ENCODE peak calls at places on chromosomes 16 and 17, in eight cellular contexts. One of them, this sample, is unnamed.

GRCh38 chr17:58865301-58865700 is 109.6 kb downstream of the PPM1E start:
- DNase-seq in HCEC 1CT: no peak
- DNase-seq in substantia nigra: no peak
- DNase-seq in immature natural killer cell: no peak
- DNase-seq in CD4-positive, CD25-positive, alpha-beta regulatory T cell: no peak
- DNase-seq in activated CD4-positive, alpha-beta T cell treated with anti-CD3 and anti-CD28 coated beads for 24 hours: no peak
- DNase-seq in HFFc6: no peak
- DNase-seq in RKO: no peak
- DNase-seq in this sample: no peak

GRCh38 chr17:27398691-27399090 is 57.6 kb upstream of the KSR1 start:
- DNase-seq in RKO: no peak
- DNase-seq in HCEC 1CT: no peak
- DNase-seq in HFFc6: no peak
- DNase-seq in CD4-positive, CD25-positive, alpha-beta regulatory T cell: no peak
- DNase-seq in substantia nigra: no peak
- DNase-seq in immature natural killer cell: no peak
- DNase-seq in activated CD4-positive, alpha-beta T cell treated with anti-CD3 and anti-CD28 coated beads for 24 hours: no peak
- DNase-seq in this sample: no peak

GRCh38 chr17:81509687-81510523 is 2.7 kb downstream of the ACTG1 start:
- DNase-seq in HFFc6: no peak
- DNase-seq in HCEC 1CT: no peak
- DNase-seq in CD4-positive, CD25-positive, alpha-beta regulatory T cell: peak
- DNase-seq in RKO: peak
- DNase-seq in substantia nigra: no peak
- DNase-seq in activated CD4-positive, alpha-beta T cell treated with anti-CD3 and anti-CD28 coated beads for 24 hours: no peak
- DNase-seq in immature natural killer cell: peak
- DNase-seq in this sample: no peak

GRCh38 chr16:17026600-17027242 is 444.0 kb downstream of the XYLT1 start:
- DNase-seq in RKO: no peak
- DNase-seq in HFFc6: no peak
- DNase-seq in CD4-positive, CD25-positive, alpha-beta regulatory T cell: peak
- DNase-seq in immature natural killer cell: peak
- DNase-seq in substantia nigra: no peak
- DNase-seq in activated CD4-positive, alpha-beta T cell treated with anti-CD3 and anti-CD28 coated beads for 24 hours: no peak
- DNase-seq in HCEC 1CT: no peak
- DNase-seq in this sample: no peak

GRCh38 chr17:34720760-34721159 is 141.4 kb downstream of the TMEM132E start:
- DNase-seq in HFFc6: no peak
- DNase-seq in HCEC 1CT: peak
- DNase-seq in activated CD4-positive, alpha-beta T cell treated with anti-CD3 and anti-CD28 coated beads for 24 hours: no peak
- DNase-seq in CD4-positive, CD25-positive, alpha-beta regulatory T cell: no peak
- DNase-seq in substantia nigra: no peak
- DNase-seq in immature natural killer cell: no peak
- DNase-seq in RKO: peak
- DNase-seq in this sample: no peak

GRCh38 chr17:63847525-63848249 is 5.2 kb upstream of the SMARCD2 start:
- DNase-seq in RKO: no peak
- DNase-seq in substantia nigra: no peak
- DNase-seq in CD4-positive, CD25-positive, alpha-beta regulatory T cell: no peak
- DNase-seq in HCEC 1CT: no peak
- DNase-seq in HFFc6: no peak
- DNase-seq in activated CD4-positive, alpha-beta T cell treated with anti-CD3 and anti-CD28 coated beads for 24 hours: no peak
- DNase-seq in immature natural killer cell: no peak
- DNase-seq in this sample: no peak

GRCh38 chr16:66070140-66070887 is 296.2 kb upstream of the CDH5 start:
- DNase-seq in activated CD4-positive, alpha-beta T cell treated with anti-CD3 and anti-CD28 coated beads for 24 hours: no peak
- DNase-seq in CD4-positive, CD25-positive, alpha-beta regulatory T cell: no peak
- DNase-seq in RKO: no peak
- DNase-seq in HCEC 1CT: no peak
- DNase-seq in immature natural killer cell: no peak
- DNase-seq in substantia nigra: no peak
- DNase-seq in HFFc6: no peak
- DNase-seq in this sample: no peak

GRCh38 chr17:30326816-30327215 is 7.0 kb downstream of the TMIGD1 start:
- DNase-seq in HCEC 1CT: no peak
- DNase-seq in HFFc6: no peak
- DNase-seq in activated CD4-positive, alpha-beta T cell treated with anti-CD3 and anti-CD28 coated beads for 24 hours: no peak
- DNase-seq in RKO: no peak
- DNase-seq in substantia nigra: no peak
- DNase-seq in immature natural killer cell: no peak
- DNase-seq in CD4-positive, CD25-positive, alpha-beta regulatory T cell: no peak
- DNase-seq in this sample: no peak

GRCh38 chr17:41538565-41538991 is 10.5 kb upstream of the KRT19 start:
- DNase-seq in activated CD4-positive, alpha-beta T cell treated with anti-CD3 and anti-CD28 coated beads for 24 hours: no peak
- DNase-seq in immature natural killer cell: no peak
- DNase-seq in HCEC 1CT: no peak
- DNase-seq in RKO: no peak
- DNase-seq in substantia nigra: no peak
- DNase-seq in CD4-positive, CD25-positive, alpha-beta regulatory T cell: no peak
- DNase-seq in HFFc6: peak
- DNase-seq in this sample: peak

GRCh38 chr16:79299154-79299799 is 301.3 kb downstream of the MAF start:
- DNase-seq in immature natural killer cell: no peak
- DNase-seq in activated CD4-positive, alpha-beta T cell treated with anti-CD3 and anti-CD28 coated beads for 24 hours: no peak
- DNase-seq in HFFc6: no peak
- DNase-seq in CD4-positive, CD25-positive, alpha-beta regulatory T cell: no peak
- DNase-seq in substantia nigra: no peak
- DNase-seq in RKO: no peak
- DNase-seq in HCEC 1CT: no peak
- DNase-seq in this sample: no peak

GRCh38 chr17:68057531-68057952 is 22.0 kb downstream of the KPNA2 start:
- DNase-seq in immature natural killer cell: peak
- DNase-seq in HCEC 1CT: peak
- DNase-seq in substantia nigra: no peak
- DNase-seq in activated CD4-positive, alpha-beta T cell treated with anti-CD3 and anti-CD28 coated beads for 24 hours: peak
- DNase-seq in RKO: peak
- DNase-seq in HFFc6: peak
- DNase-seq in CD4-positive, CD25-positive, alpha-beta regulatory T cell: peak
- DNase-seq in this sample: peak

GRCh38 chr16:14337303-14338191 is 266.4 kb downstream of the MRTFB start:
- DNase-seq in immature natural killer cell: no peak
- DNase-seq in HCEC 1CT: no peak
- DNase-seq in activated CD4-positive, alpha-beta T cell treated with anti-CD3 and anti-CD28 coated beads for 24 hours: no peak
- DNase-seq in CD4-positive, CD25-positive, alpha-beta regulatory T cell: no peak
- DNase-seq in RKO: no peak
- DNase-seq in HFFc6: no peak
- DNase-seq in substantia nigra: no peak
- DNase-seq in this sample: no peak

This sample was measured in NCI-H226.